ENCODE peak calls at places on chromosomes 3 and 15, in six cellular contexts. One of them, this sample, is unnamed.

GRCh38 chr3:190058486-190059241 is 62.0 kb downstream of the P3H2 start:
- DNase-seq in T-helper 17 cell: no peak
- DNase-seq in left ventricle myocardium superior: no peak
- DNase-seq in COLO829: peak; percentile 41
- DNase-seq in amygdala: no peak
- DNase-seq in GM13977: no peak
- DNase-seq in this sample: no peak

GRCh38 chr3:50515565-50516047 is 12.2 kb upstream of the CACNA2D2 start:
- DNase-seq in COLO829: no peak
- DNase-seq in amygdala: no peak
- DNase-seq in T-helper 17 cell: no peak
- DNase-seq in left ventricle myocardium superior: peak; percentile 62
- DNase-seq in GM13977: no peak
- DNase-seq in this sample: no peak

GRCh38 chr3:102090646-102091045 is 241.3 kb downstream of the NFKBIZ start:
- DNase-seq in GM13977: no peak
- DNase-seq in left ventricle myocardium superior: no peak
- DNase-seq in COLO829: no peak
- DNase-seq in T-helper 17 cell: no peak
- DNase-seq in amygdala: no peak
- DNase-seq in this sample: no peak

GRCh38 chr3:65955792-65956477 is 82.8 kb downstream of the MAGI1 start:
- DNase-seq in left ventricle myocardium superior: no peak
- DNase-seq in GM13977: no peak
- DNase-seq in COLO829: no peak
- DNase-seq in T-helper 17 cell: no peak
- DNase-seq in amygdala: no peak
- DNase-seq in this sample: no peak

GRCh38 chr3:34260266-34260990 is 462.0 kb downstream of the PDCD6IP start:
- DNase-seq in COLO829: peak; percentile 69
- DNase-seq in GM13977: peak; percentile 41
- DNase-seq in T-helper 17 cell: no peak
- DNase-seq in left ventricle myocardium superior: peak; percentile 52
- DNase-seq in amygdala: peak; percentile 17
- DNase-seq in this sample: no peak

GRCh38 chr15:75659928-75660645 is 12.4 kb downstream of the SNX33 start:
- DNase-seq in left ventricle myocardium superior: no peak
- DNase-seq in COLO829: no peak
- DNase-seq in amygdala: no peak
- DNase-seq in T-helper 17 cell: no peak
- DNase-seq in GM13977: no peak
- DNase-seq in this sample: no peak

GRCh38 chr15:66659384-66659783 is 42.7 kb upstream of the SMAD6 start:
- DNase-seq in amygdala: no peak
- DNase-seq in GM13977: no peak
- DNase-seq in T-helper 17 cell: no peak
- DNase-seq in COLO829: no peak
- DNase-seq in left ventricle myocardium superior: no peak
- DNase-seq in this sample: no peak

GRCh38 chr15:74793135-74794028 is 11.5 kb downstream of the CSK start:
- DNase-seq in GM13977: no peak
- DNase-seq in left ventricle myocardium superior: peak; percentile 55
- DNase-seq in T-helper 17 cell: peak; percentile 71
- DNase-seq in amygdala: no peak
- DNase-seq in COLO829: no peak
- DNase-seq in this sample: peak; percentile 71

GRCh38 chr15:89362203-89363101 is 27.8 kb upstream of the POLG start:
- DNase-seq in GM13977: no peak
- DNase-seq in COLO829: no peak
- DNase-seq in left ventricle myocardium superior: no peak
- DNase-seq in T-helper 17 cell: no peak
- DNase-seq in amygdala: peak; percentile 65
- DNase-seq in this sample: no peak

GRCh38 chr15:77504310-77504709 is 83.6 kb downstream of the HMG20A start:
- DNase-seq in left ventricle myocardium superior: no peak
- DNase-seq in GM13977: no peak
- DNase-seq in T-helper 17 cell: no peak
- DNase-seq in amygdala: no peak
- DNase-seq in COLO829: no peak
- DNase-seq in this sample: no peak

GRCh38 chr3:17357035-17357710 is 385.3 kb downstream of the TBC1D5 start:
- DNase-seq in T-helper 17 cell: no peak
- DNase-seq in amygdala: no peak
- DNase-seq in GM13977: no peak
- DNase-seq in left ventricle myocardium superior: no peak
- DNase-seq in COLO829: no peak
- DNase-seq in this sample: no peak

GRCh38 chr3:129599607-129600006 is 6.9 kb downstream of the PLXND1 start:
- DNase-seq in COLO829: no peak
- DNase-seq in GM13977: no peak
- DNase-seq in amygdala: peak; percentile 20
- DNase-seq in T-helper 17 cell: no peak
- DNase-seq in left ventricle myocardium superior: peak; percentile 76
- DNase-seq in this sample: no peak